ENCODE peak calls at places on chromosomes 7 and 10, in six cellular contexts. K is A673, H is fibroblast of pulmonary artery, A is OCI-LY7, P is GM12878, S is type B pancreatic cell. R is an unnamed sample.

GRCh38 chr7:36109013-36109627 is 43.9 kb upstream of the EEPD1 start:
- DNase-seq in K (no peak), H (no peak), A (no peak), P (no peak), S (no peak), R (peak; percentile 75)

GRCh38 chr10:97278491-97278989 is 13.9 kb downstream of the ARHGAP19 start:
- DNase-seq in K (peak; percentile 80), H (peak; percentile 94), A (peak; percentile 83), P (no peak), S (no peak), R (no peak)

GRCh38 chr10:117226813-117227451 is 14.0 kb upstream of the SLC18A2 start:
- DNase-seq in K (peak; percentile 65), H (peak; percentile 41), A (no peak), P (no peak), S (no peak), R (no peak)

GRCh38 chr7:96526492-96526891 is 183.2 kb downstream of the SEM1 start:
- DNase-seq in K (no peak), H (no peak), A (no peak), P (no peak), S (no peak), R (no peak)

GRCh38 chr7:66099551-66100407 is 14.9 kb upstream of the CRCP start:
- DNase-seq in K (peak; percentile 79), H (peak; percentile 93), A (peak; percentile 48), P (no peak), S (no peak), R (no peak)

GRCh38 chr10:43793714-43794113 is 145.0 kb upstream of the ZNF32 start:
- DNase-seq in K (no peak), H (peak; percentile 90), A (no peak), P (no peak), S (no peak), R (no peak)

GRCh38 chr7:114715907-114716306 is 206.0 kb upstream of the MDFIC start:
- DNase-seq in K (no peak), H (peak; percentile 8), A (no peak), P (no peak), S (no peak), R (no peak)

GRCh38 chr7:14336256-14336655 is 346.8 kb upstream of the ETV1 start:
- DNase-seq in K (no peak), H (no peak), A (no peak), P (no peak), S (no peak), R (no peak)

GRCh38 chr10:47081264-47081663 is 170.0 kb downstream of the PTPN20 start:
- DNase-seq in K (no peak), H (no peak), A (no peak), P (no peak), S (no peak), R (no peak)

GRCh38 chr7:28573059-28573553 is 160.8 kb downstream of the CREB5 start:
- DNase-seq in K (no peak), H (peak; percentile 46), A (peak; percentile 57), P (no peak), S (no peak), R (no peak)

GRCh38 chr7:92904292-92905131 is 68.1 kb upstream of the CDK6 start:
- DNase-seq in K (peak; percentile 41), H (peak; percentile 86), A (no peak), P (peak; percentile 84), S (no peak), R (no peak)

GRCh38 chr10:129769381-129770116 is 194.5 kb downstream of the EBF3 start:
- DNase-seq in K (no peak), H (no peak), A (no peak), P (no peak), S (peak; percentile 51), R (peak; percentile 76)

GRCh38 chr7:136405931-136406777 is 429.0 kb upstream of the MTPN start:
- DNase-seq in K (peak; percentile 90), H (peak; percentile 75), A (peak; percentile 82), P (no peak), S (no peak), R (no peak)

GRCh38 chr10:67622984-67623383 is 73.0 kb downstream of the CTNNA3 start:
- DNase-seq in K (no peak), H (no peak), A (no peak), P (no peak), S (no peak), R (no peak)

GRCh38 chr10:29345144-29345892 is 56.4 kb downstream of the LYZL1 start:
- DNase-seq in K (peak; percentile 65), H (no peak), A (no peak), P (no peak), S (no peak), R (no peak)

GRCh38 chr10:96322275-96322674 is 18.0 kb downstream of the DNTT start:
- DNase-seq in K (no peak), H (no peak), A (no peak), P (no peak), S (no peak), R (no peak)

GRCh38 chr10:2387672-2388071 is 650.3 kb upstream of the ADARB2 start:
- DNase-seq in K (no peak), H (no peak), A (no peak), P (no peak), S (no peak), R (no peak)

GRCh38 chr7:10412426-10413019 is 561.1 kb upstream of the PHF14 start:
- DNase-seq in K (peak; percentile 54), H (peak; percentile 46), A (peak; percentile 47), P (no peak), S (no peak), R (no peak)

GRCh38 chr10:69729326-69730048 is 72.2 kb upstream of the COL13A1 start:
- DNase-seq in K (no peak), H (no peak), A (no peak), P (no peak), S (no peak), R (no peak)

GRCh38 chr7:116977172-116977571 is 23.9 kb downstream of the ST7 start:
- DNase-seq in K (peak; percentile 26), H (peak; percentile 38), A (no peak), P (no peak), S (no peak), R (no peak)

GRCh38 chr10:29032229-29032628 is 256.6 kb upstream of the LYZL1 start:
- DNase-seq in K (no peak), H (no peak), A (no peak), P (no peak), S (no peak), R (no peak)

GRCh38 chr7:155791214-155791737 is 21.0 kb downstream of the SHH start:
- DNase-seq in K (no peak), H (no peak), A (no peak), P (no peak), S (no peak), R (no peak)

GRCh38 chr7:69893915-69894314 is 295.6 kb downstream of the AUTS2 start:
- DNase-seq in K (peak; percentile 65), H (peak; percentile 24), A (peak; percentile 67), P (no peak), S (no peak), R (no peak)

GRCh38 chr10:73252445-73253225 is at the start of gene MRPS16:
- DNase-seq in K (peak; percentile 99), H (peak; percentile 98), A (peak; percentile 96), P (peak; percentile 88), S (peak; percentile 89), R (peak; percentile 95)

GRCh38 chr10:73251683-73252444 is 580 bp downstream of the MRPS16 start:
- DNase-seq in K (peak; percentile 36), H (no peak), A (peak; percentile 19), P (no peak), S (no peak), R (no peak)

GRCh38 chr10:73247509-73248258 is 629 bp upstream of the DNAJC9 start:
- DNase-seq in K (no peak), H (no peak), A (peak; percentile 34), P (no peak), S (no peak), R (no peak)

GRCh38 chr10:73248259-73248724 is 1.2 kb upstream of the DNAJC9 start:
- DNase-seq in K (no peak), H (no peak), A (peak; percentile 21), P (no peak), S (no peak), R (no peak)

GRCh38 chr10:73253226-73253557 is 748 bp upstream of the MRPS16 start:
- DNase-seq in K (no peak), H (no peak), A (peak; percentile 63), P (no peak), S (no peak), R (no peak)
- TF ChIP-seq CTCF in K (no peak), H (no peak), A (peak; percentile 69), P (peak; percentile 8), S (peak; percentile 13), R (no peak)

DNA sequence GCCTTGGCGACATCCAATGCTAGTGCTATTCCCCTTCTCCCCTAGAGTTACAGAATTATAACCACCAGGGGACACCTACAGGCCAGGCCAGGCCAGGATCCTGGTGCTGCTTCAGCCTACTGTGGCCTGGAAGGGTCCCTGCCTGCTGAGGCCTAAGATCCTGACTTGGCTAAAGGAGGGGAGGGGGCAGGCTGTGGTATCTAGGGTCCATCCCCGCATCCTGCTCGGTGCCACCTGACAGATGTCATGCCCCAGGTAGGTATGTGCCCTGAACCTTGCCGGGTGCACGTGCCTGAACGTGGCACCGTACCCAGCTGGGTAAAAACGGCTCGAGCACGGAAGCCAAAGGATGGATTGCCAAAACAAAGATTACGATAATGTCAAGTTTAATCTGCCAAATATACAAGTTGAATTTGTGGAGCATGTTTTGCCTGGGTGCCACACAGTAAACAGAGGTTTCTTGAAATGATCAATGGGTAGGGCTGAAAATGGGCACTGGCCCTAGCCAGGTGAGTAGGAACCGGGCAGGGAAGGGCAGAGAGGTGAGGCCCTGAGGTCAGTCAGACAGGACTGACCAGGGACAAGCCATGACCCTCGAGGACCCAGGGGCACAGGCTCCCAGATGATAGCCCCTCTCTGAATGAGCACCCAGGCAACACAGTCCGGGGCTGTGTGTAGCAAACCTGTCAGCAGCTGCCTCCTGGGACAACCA is 12.6 kb downstream of the PDAP1 start:
- DNase-seq in K (no peak), H (no peak), A (no peak), P (no peak), S (no peak), R (no peak)
- TF ChIP-seq CTCF in K (no peak), H (peak; percentile 5), A (no peak), P (no peak), S (no peak), R (no peak)

DNA sequence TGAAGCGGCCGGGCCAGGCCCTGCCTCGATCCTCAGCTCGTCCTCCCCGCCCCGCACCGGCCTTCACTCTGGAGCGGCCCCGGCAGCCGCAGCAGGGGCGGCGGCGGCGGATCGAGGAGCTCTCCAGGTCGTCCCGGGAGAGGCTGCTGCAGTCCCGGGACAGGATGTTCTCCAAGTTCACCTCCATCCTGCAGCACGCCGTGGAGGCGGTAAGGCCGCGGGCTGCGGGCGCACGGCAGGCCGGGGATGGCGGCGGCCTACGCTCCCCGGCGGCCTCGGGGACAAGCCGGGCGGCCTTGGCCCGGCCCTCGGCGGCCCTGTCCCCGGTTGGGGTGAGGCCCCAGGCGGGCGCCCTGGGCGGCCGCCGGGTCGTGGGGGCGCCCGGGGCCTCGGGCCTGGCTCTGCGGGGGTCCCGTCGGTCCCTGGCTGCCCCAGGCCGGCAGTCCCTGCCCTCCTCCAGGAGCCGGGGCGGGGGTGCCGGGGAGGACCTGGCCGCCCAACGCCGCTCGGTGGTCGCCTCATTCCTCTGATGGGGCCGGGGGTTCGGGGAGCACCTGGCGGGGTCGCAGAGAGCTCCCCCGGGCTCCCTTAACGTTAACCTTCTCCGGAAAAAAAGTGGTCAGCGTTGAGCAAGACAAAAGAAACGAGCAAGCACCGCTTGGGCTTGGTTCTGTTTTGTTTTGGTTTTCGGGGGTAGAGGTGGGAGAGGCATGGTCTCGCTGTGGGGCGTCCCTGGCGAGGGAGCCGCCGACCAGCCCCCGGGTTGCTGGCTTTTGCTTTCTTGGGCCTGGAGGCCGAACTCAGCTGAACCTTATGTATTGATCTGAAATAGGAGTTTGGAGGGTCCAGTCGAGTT is 563 bp downstream of the FHIP2A start:
- DNase-seq in K (peak; percentile 64), H (peak; percentile 41), A (peak; percentile 83), P (no peak), S (peak; percentile 70), R (peak; percentile 86)
- TF ChIP-seq CTCF in K (no peak), H (no peak), A (no peak), P (no peak), S (peak; percentile 42), R (no peak)

GRCh38 chr7:134724606-134725005 is 54.8 kb upstream of the CALD1 start:
- DNase-seq in K (peak; percentile 59), H (peak; percentile 77), A (peak; percentile 19), P (peak; percentile 11), S (no peak), R (no peak)
- TF ChIP-seq CTCF in K (peak; percentile 74), H (peak; percentile 82), A (peak; percentile 64), P (peak; percentile 52), S (peak; percentile 41), R (peak; percentile 54)